ENCODE peak calls at places on chromosomes 6 and 20, in ten cellular contexts. V, X, M, A, P, T, Q, C, L and U are unnamed samples.

GRCh38 chr6:45892696-45893095 is 123.0 kb downstream of the CLIC5 start:
- DNase-seq in V (no peak), X (no peak), M (no peak), A (no peak), P (no peak), T (no peak), Q (no peak), C (no peak), L (no peak), U (no peak)

GRCh38 chr6:52416629-52417151 is 3.5 kb upstream of the EFHC1 start:
- DNase-seq in V (peak), X (no peak), M (peak), A (peak), P (peak), T (no peak), Q (peak), C (peak), L (no peak), U (no peak)

GRCh38 chr6:155248021-155249001 is 15.5 kb upstream of the CLDN20 start:
- DNase-seq in V (peak), X (no peak), M (no peak), A (no peak), P (peak), T (peak), Q (peak), C (peak), L (no peak), U (peak)

GRCh38 chr6:8275667-8276066 is 159.7 kb downstream of the SLC35B3 start:
- DNase-seq in V (no peak), X (no peak), M (no peak), A (no peak), P (no peak), T (no peak), Q (no peak), C (no peak), L (no peak), U (no peak)

GRCh38 chr20:64105846-64106434 is 1.4 kb downstream of the NPBWR2 start:
- DNase-seq in V (no peak), X (no peak), M (no peak), A (no peak), P (no peak), T (no peak), Q (no peak), C (no peak), L (no peak), U (no peak)

GRCh38 chr6:170139531-170139930 is 151.3 kb downstream of the DLL1 start:
- DNase-seq in V (no peak), X (no peak), M (no peak), A (no peak), P (no peak), T (no peak), Q (no peak), C (no peak), L (no peak), U (no peak)

GRCh38 chr6:1007159-1007558 is 304.7 kb upstream of the FOXQ1 start:
- DNase-seq in V (no peak), X (no peak), M (no peak), A (no peak), P (no peak), T (no peak), Q (no peak), C (no peak), L (no peak), U (no peak)

GRCh38 chr6:106458021-106458986 is 97.8 kb downstream of the CRYBG1 start:
- DNase-seq in V (no peak), X (no peak), M (no peak), A (no peak), P (no peak), T (no peak), Q (no peak), C (no peak), L (no peak), U (no peak)

GRCh38 chr20:10581823-10582222 is 92.0 kb downstream of the JAG1 start:
- DNase-seq in V (peak), X (no peak), M (no peak), A (no peak), P (no peak), T (no peak), Q (no peak), C (no peak), L (no peak), U (no peak)

GRCh38 chr6:10180138-10181074 is 234.5 kb downstream of the TFAP2A start:
- DNase-seq in V (no peak), X (no peak), M (peak), A (no peak), P (no peak), T (no peak), Q (no peak), C (no peak), L (no peak), U (no peak)

GRCh38 chr6:108260126-108260808 is 573 bp downstream of the SNX3 start:
- DNase-seq in V (peak), X (no peak), M (no peak), A (peak), P (no peak), T (no peak), Q (peak), C (peak), L (no peak), U (no peak)

GRCh38 chr6:111691345-111692225 is 85.9 kb upstream of the TRAF3IP2 start:
- DNase-seq in V (no peak), X (no peak), M (no peak), A (no peak), P (no peak), T (no peak), Q (peak), C (no peak), L (no peak), U (no peak)

GRCh38 chr6:105484238-105485161 is 81.6 kb upstream of the PREP start:
- DNase-seq in V (peak), X (no peak), M (peak), A (no peak), P (no peak), T (peak), Q (peak), C (peak), L (no peak), U (peak)

GRCh38 chr6:33936911-33937310 is 133.1 kb upstream of the MLN start:
- DNase-seq in V (no peak), X (no peak), M (no peak), A (no peak), P (no peak), T (no peak), Q (no peak), C (no peak), L (no peak), U (no peak)

GRCh38 chr6:108921547-108922331 is 73.5 kb downstream of the ARMC2 start:
- DNase-seq in V (peak), X (no peak), M (no peak), A (no peak), P (peak), T (no peak), Q (peak), C (peak), L (no peak), U (no peak)

GRCh38 chr20:24762791-24763350 is 186.2 kb upstream of the CST7 start:
- DNase-seq in V (no peak), X (no peak), M (no peak), A (no peak), P (no peak), T (no peak), Q (no peak), C (no peak), L (no peak), U (no peak)

GRCh38 chr20:45861157-45862075 is 4.0 kb downstream of the ZSWIM3 start:
- DNase-seq in V (peak), X (no peak), M (peak), A (no peak), P (no peak), T (no peak), Q (no peak), C (no peak), L (no peak), U (no peak)

GRCh38 chr20:53865905-53866786 is 204.2 kb downstream of the BCAS1 start:
- DNase-seq in V (peak), X (no peak), M (no peak), A (no peak), P (peak), T (no peak), Q (peak), C (peak), L (no peak), U (no peak)

GRCh38 chr6:14182916-14183315 is 65.3 kb downstream of the CD83 start:
- DNase-seq in V (no peak), X (no peak), M (no peak), A (no peak), P (no peak), T (no peak), Q (no peak), C (no peak), L (no peak), U (no peak)

GRCh38 chr6:8429821-8430220 is 5.5 kb downstream of the SLC35B3 start:
- DNase-seq in V (no peak), X (no peak), M (no peak), A (no peak), P (no peak), T (no peak), Q (no peak), C (no peak), L (no peak), U (no peak)

GRCh38 chr6:4291453-4292403 is 156.4 kb upstream of the ECI2 start:
- DNase-seq in V (peak), X (no peak), M (no peak), A (no peak), P (no peak), T (no peak), Q (peak), C (no peak), L (no peak), U (no peak)

GRCh38 chr6:43926644-43927524 is 156.9 kb downstream of the VEGFA start:
- DNase-seq in V (peak), X (no peak), M (peak), A (no peak), P (peak), T (no peak), Q (peak), C (peak), L (no peak), U (peak)

GRCh38 chr6:139515511-139515910 is 141.1 kb upstream of the CITED2 start:
- DNase-seq in V (no peak), X (no peak), M (no peak), A (no peak), P (no peak), T (no peak), Q (no peak), C (no peak), L (no peak), U (no peak)

GRCh38 chr6:40727272-40727671 is 140.1 kb upstream of the LRFN2 start:
- DNase-seq in V (no peak), X (no peak), M (no peak), A (no peak), P (no peak), T (no peak), Q (no peak), C (no peak), L (no peak), U (no peak)

GRCh38 chr6:134249759-134250602 is 67.9 kb downstream of the SGK1 start:
- DNase-seq in V (peak), X (no peak), M (no peak), A (no peak), P (no peak), T (no peak), Q (peak), C (no peak), L (no peak), U (no peak)

GRCh38 chr6:35725721-35726438 is 11.0 kb upstream of the ARMC12 start:
- DNase-seq in V (no peak), X (no peak), M (no peak), A (no peak), P (no peak), T (no peak), Q (peak), C (peak), L (no peak), U (no peak)

GRCh38 chr6:10901751-10902150 is 14.9 kb downstream of the SYCP2L start:
- DNase-seq in V (peak), X (no peak), M (no peak), A (no peak), P (no peak), T (no peak), Q (no peak), C (no peak), L (no peak), U (no peak)

GRCh38 chr6:122494665-122495272 is 23.2 kb upstream of the SERINC1 start:
- DNase-seq in V (no peak), X (no peak), M (no peak), A (no peak), P (no peak), T (no peak), Q (no peak), C (no peak), L (no peak), U (no peak)

GRCh38 chr20:63536997-63537524 is at the start of gene PTK6:
- DNase-seq in V (no peak), X (no peak), M (no peak), A (no peak), P (no peak), T (no peak), Q (no peak), C (no peak), L (no peak), U (no peak)